ENCODE peak calls at places on chromosomes 2 and 18, in nine cellular contexts. One of them, this sample, is unnamed.

GRCh38 chr2:189799531-189799930 is 15.3 kb downstream of the PMS1 start:
- DNase-seq in cerebellum: no peak
- DNase-seq in AG10803: peak
- DNase-seq in kidney glomerular epithelial cell: no peak
- DNase-seq in CD14-positive monocyte: no peak
- DNase-seq in endodermal cell: no peak
- DNase-seq in kidney: no peak
- DNase-seq in AG04450: no peak
- DNase-seq in neural progenitor cell: no peak
- DNase-seq in this sample: no peak

GRCh38 chr2:211447545-211447944 is 891.1 kb downstream of the CPS1 start:
- DNase-seq in cerebellum: no peak
- DNase-seq in AG10803: no peak
- DNase-seq in kidney glomerular epithelial cell: no peak
- DNase-seq in CD14-positive monocyte: no peak
- DNase-seq in endodermal cell: no peak
- DNase-seq in kidney: no peak
- DNase-seq in AG04450: no peak
- DNase-seq in neural progenitor cell: no peak
- DNase-seq in this sample: no peak

GRCh38 chr18:48790869-48791635 is 159.7 kb downstream of the SMAD7 start:
- DNase-seq in cerebellum: no peak
- DNase-seq in AG10803: no peak
- DNase-seq in kidney glomerular epithelial cell: no peak
- DNase-seq in CD14-positive monocyte: peak
- DNase-seq in endodermal cell: peak
- DNase-seq in kidney: peak
- DNase-seq in AG04450: no peak
- DNase-seq in neural progenitor cell: no peak
- DNase-seq in this sample: no peak

GRCh38 chr2:9234680-9235387 is 28.2 kb downstream of the ASAP2 start:
- DNase-seq in cerebellum: peak
- DNase-seq in AG10803: peak
- DNase-seq in kidney glomerular epithelial cell: peak
- DNase-seq in CD14-positive monocyte: no peak
- DNase-seq in endodermal cell: no peak
- DNase-seq in kidney: peak
- DNase-seq in AG04450: peak
- DNase-seq in neural progenitor cell: no peak
- DNase-seq in this sample: no peak

GRCh38 chr2:124032799-124033198 is 7.7 kb downstream of the CNTNAP5 start:
- DNase-seq in cerebellum: no peak
- DNase-seq in AG10803: no peak
- DNase-seq in kidney glomerular epithelial cell: no peak
- DNase-seq in CD14-positive monocyte: no peak
- DNase-seq in endodermal cell: no peak
- DNase-seq in kidney: no peak
- DNase-seq in AG04450: no peak
- DNase-seq in neural progenitor cell: no peak
- DNase-seq in this sample: no peak

GRCh38 chr2:2117923-2118322 is 213.2 kb downstream of the MYT1L start:
- DNase-seq in cerebellum: no peak
- DNase-seq in AG10803: no peak
- DNase-seq in kidney glomerular epithelial cell: no peak
- DNase-seq in CD14-positive monocyte: no peak
- DNase-seq in endodermal cell: no peak
- DNase-seq in kidney: no peak
- DNase-seq in AG04450: no peak
- DNase-seq in neural progenitor cell: no peak
- DNase-seq in this sample: no peak

GRCh38 chr2:132811148-132811915 is 141.3 kb upstream of the LYPD1 start:
- DNase-seq in cerebellum: no peak
- DNase-seq in AG10803: no peak
- DNase-seq in kidney glomerular epithelial cell: no peak
- DNase-seq in CD14-positive monocyte: no peak
- DNase-seq in endodermal cell: no peak
- DNase-seq in kidney: peak
- DNase-seq in AG04450: no peak
- DNase-seq in neural progenitor cell: peak
- DNase-seq in this sample: no peak

GRCh38 chr2:240922234-240922981 is 16.3 kb downstream of the CROCC2 start:
- DNase-seq in cerebellum: no peak
- DNase-seq in AG10803: no peak
- DNase-seq in kidney glomerular epithelial cell: no peak
- DNase-seq in CD14-positive monocyte: peak
- DNase-seq in endodermal cell: peak
- DNase-seq in kidney: peak
- DNase-seq in AG04450: no peak
- DNase-seq in neural progenitor cell: no peak
- DNase-seq in this sample: no peak

GRCh38 chr2:121502246-121502645 is 28.4 kb upstream of the RNU4ATAC start:
- DNase-seq in cerebellum: no peak
- DNase-seq in AG10803: peak
- DNase-seq in kidney glomerular epithelial cell: peak
- DNase-seq in CD14-positive monocyte: no peak
- DNase-seq in endodermal cell: no peak
- DNase-seq in kidney: no peak
- DNase-seq in AG04450: no peak
- DNase-seq in neural progenitor cell: no peak
- DNase-seq in this sample: no peak

GRCh38 chr2:222102746-222103349 is 195.9 kb downstream of the PAX3 start:
- DNase-seq in cerebellum: no peak
- DNase-seq in AG10803: no peak
- DNase-seq in kidney glomerular epithelial cell: no peak
- DNase-seq in CD14-positive monocyte: no peak
- DNase-seq in endodermal cell: no peak
- DNase-seq in kidney: no peak
- DNase-seq in AG04450: no peak
- DNase-seq in neural progenitor cell: peak
- DNase-seq in this sample: no peak

GRCh38 chr2:232925153-232925768 is 55.2 kb downstream of the SNORC start:
- DNase-seq in cerebellum: no peak
- DNase-seq in AG10803: no peak
- DNase-seq in kidney glomerular epithelial cell: no peak
- DNase-seq in CD14-positive monocyte: no peak
- DNase-seq in endodermal cell: peak
- DNase-seq in kidney: no peak
- DNase-seq in AG04450: no peak
- DNase-seq in neural progenitor cell: peak
- DNase-seq in this sample: no peak

GRCh38 chr2:172434821-172435607 is 7.6 kb downstream of the ITGA6 start:
- DNase-seq in cerebellum: no peak
- DNase-seq in AG10803: no peak
- DNase-seq in kidney glomerular epithelial cell: no peak
- DNase-seq in CD14-positive monocyte: no peak
- DNase-seq in endodermal cell: peak
- DNase-seq in kidney: no peak
- DNase-seq in AG04450: no peak
- DNase-seq in neural progenitor cell: peak
- DNase-seq in this sample: no peak

GRCh38 chr2:27441226-27441926 is 805 bp upstream of the KRTCAP3 start:
- DNase-seq in cerebellum: no peak
- DNase-seq in AG10803: no peak
- DNase-seq in kidney glomerular epithelial cell: no peak
- DNase-seq in CD14-positive monocyte: no peak
- DNase-seq in endodermal cell: no peak
- DNase-seq in kidney: no peak
- DNase-seq in AG04450: no peak
- DNase-seq in neural progenitor cell: peak
- DNase-seq in this sample: peak

GRCh38 chr2:105038383-105039061 is 653 bp downstream of the MRPS9 start:
- DNase-seq in cerebellum: peak
- DNase-seq in AG10803: peak
- DNase-seq in kidney glomerular epithelial cell: no peak
- DNase-seq in CD14-positive monocyte: no peak
- DNase-seq in endodermal cell: no peak
- DNase-seq in kidney: no peak
- DNase-seq in AG04450: no peak
- DNase-seq in neural progenitor cell: no peak
- DNase-seq in this sample: peak

GRCh38 chr2:35447210-35447609 is 908.4 kb upstream of the CRIM1 start:
- DNase-seq in cerebellum: no peak
- DNase-seq in AG10803: no peak
- DNase-seq in kidney glomerular epithelial cell: no peak
- DNase-seq in CD14-positive monocyte: no peak
- DNase-seq in endodermal cell: no peak
- DNase-seq in kidney: no peak
- DNase-seq in AG04450: no peak
- DNase-seq in neural progenitor cell: no peak
- DNase-seq in this sample: no peak

GRCh38 chr2:152715854-152716428 is 1.3 kb downstream of the PRPF40A start:
- DNase-seq in cerebellum: no peak
- DNase-seq in AG10803: peak
- DNase-seq in kidney glomerular epithelial cell: peak
- DNase-seq in CD14-positive monocyte: no peak
- DNase-seq in endodermal cell: peak
- DNase-seq in kidney: no peak
- DNase-seq in AG04450: no peak
- DNase-seq in neural progenitor cell: peak
- DNase-seq in this sample: peak

GRCh38 chr2:188916831-188917230 is 57.3 kb upstream of the COL3A1 start:
- DNase-seq in cerebellum: no peak
- DNase-seq in AG10803: peak
- DNase-seq in kidney glomerular epithelial cell: no peak
- DNase-seq in CD14-positive monocyte: no peak
- DNase-seq in endodermal cell: no peak
- DNase-seq in kidney: no peak
- DNase-seq in AG04450: no peak
- DNase-seq in neural progenitor cell: no peak
- DNase-seq in this sample: no peak

GRCh38 chr2:227748079-227748478 is 2.4 kb downstream of the SCYGR8 start:
- DNase-seq in cerebellum: no peak
- DNase-seq in AG10803: no peak
- DNase-seq in kidney glomerular epithelial cell: no peak
- DNase-seq in CD14-positive monocyte: no peak
- DNase-seq in endodermal cell: peak
- DNase-seq in kidney: no peak
- DNase-seq in AG04450: no peak
- DNase-seq in neural progenitor cell: peak
- DNase-seq in this sample: peak